ENCODE peak calls at places on chromosomes 7 and 10, in six cellular contexts. L is bronchial epithelial cell, T is mammary epithelial cell, B is heart right ventricle, Q is thoracic aorta, U is neural progenitor cell. Y is an unnamed sample.

GRCh38 chr10:130554701-130555410 is 418.7 kb downstream of the GLRX3 start:
- DNase-seq in L (no peak), T (no peak), B (no peak), Q (no peak), U (no peak), Y (no peak)

GRCh38 chr10:78416031-78416800 is 382.6 kb downstream of the RPS24 start:
- DNase-seq in L (peak; percentile 38), T (peak; percentile 33), B (no peak), Q (no peak), U (no peak), Y (no peak)

GRCh38 chr7:33799766-33800165 is 105.6 kb upstream of the BMPER start:
- DNase-seq in L (peak; percentile 49), T (no peak), B (no peak), Q (no peak), U (no peak), Y (no peak)

GRCh38 chr10:4057725-4058513 is 272.9 kb upstream of the KLF6 start:
- DNase-seq in L (no peak), T (no peak), B (no peak), Q (no peak), U (no peak), Y (no peak)

GRCh38 chr7:6621195-6622128 is 6.1 kb downstream of the ZNF853 start:
- DNase-seq in L (no peak), T (no peak), B (no peak), Q (no peak), U (no peak), Y (no peak)

GRCh38 chr10:47361293-47361692 is 13.1 kb downstream of the RBP3 start:
- DNase-seq in L (peak; percentile 34), T (no peak), B (peak; percentile 19), Q (no peak), U (peak; percentile 81), Y (no peak)

GRCh38 chr7:41203542-41203941 is 499.3 kb downstream of the INHBA start:
- DNase-seq in L (peak; percentile 42), T (no peak), B (no peak), Q (no peak), U (no peak), Y (no peak)

GRCh38 chr10:118041316-118041715 is 5.4 kb downstream of the RAB11FIP2 start:
- DNase-seq in L (no peak), T (peak; percentile 11), B (no peak), Q (no peak), U (no peak), Y (no peak)

GRCh38 chr10:89697946-89698345 is 3.4 kb upstream of the KIF20B start:
- DNase-seq in L (no peak), T (no peak), B (no peak), Q (no peak), U (no peak), Y (no peak)

GRCh38 chr10:125797424-125797823 is 21.8 kb upstream of the MMP21 start:
- DNase-seq in L (no peak), T (no peak), B (no peak), Q (no peak), U (no peak), Y (no peak)

GRCh38 chr7:10973942-10974716 is 457 bp downstream of the PHF14 start:
- DNase-seq in L (peak; percentile 29), T (no peak), B (no peak), Q (no peak), U (peak; percentile 85), Y (no peak)

GRCh38 chr7:94396606-94397005 is 1.9 kb downstream of the COL1A2 start:
- DNase-seq in L (no peak), T (no peak), B (no peak), Q (no peak), U (no peak), Y (no peak)

GRCh38 chr7:104657134-104657533 is 328.7 kb downstream of the LHFPL3 start:
- DNase-seq in L (no peak), T (no peak), B (no peak), Q (no peak), U (no peak), Y (no peak)

GRCh38 chr7:87339373-87339897 is 6.0 kb upstream of the CROT start:
- DNase-seq in L (no peak), T (no peak), B (no peak), Q (no peak), U (no peak), Y (no peak)

GRCh38 chr7:158001621-158002320 is 585.9 kb downstream of the PTPRN2 start:
- DNase-seq in L (peak; percentile 29), T (no peak), B (no peak), Q (no peak), U (no peak), Y (no peak)

GRCh38 chr10:100600218-100600617 is 64.5 kb downstream of the HIF1AN start:
- DNase-seq in L (peak; percentile 53), T (peak; percentile 19), B (no peak), Q (no peak), U (no peak), Y (no peak)

GRCh38 chr10:133158756-133159610 is 1.0 kb upstream of the KNDC1 start:
- DNase-seq in L (no peak), T (no peak), B (no peak), Q (no peak), U (peak; percentile 57), Y (no peak)

GRCh38 chr7:74612015-74612829 is 45.3 kb upstream of the GTF2I start:
- DNase-seq in L (peak; percentile 98), T (peak; percentile 86), B (no peak), Q (no peak), U (peak; percentile 18), Y (no peak)

GRCh38 chr7:55085511-55086412 is 66.9 kb downstream of the EGFR start:
- DNase-seq in L (no peak), T (no peak), B (no peak), Q (no peak), U (no peak), Y (no peak)

GRCh38 chr10:21340341-21340740 is 185.1 kb downstream of the SKIDA1 start:
- DNase-seq in L (no peak), T (no peak), B (no peak), Q (no peak), U (no peak), Y (no peak)

GRCh38 chr10:69660296-69660695 is 30.2 kb downstream of the FAM241B start:
- DNase-seq in L (no peak), T (no peak), B (no peak), Q (no peak), U (no peak), Y (no peak)

GRCh38 chr10:52172581-52172980 is 141.5 kb upstream of the DKK1 start:
- DNase-seq in L (peak; percentile 2), T (no peak), B (no peak), Q (no peak), U (peak; percentile 17), Y (no peak)

GRCh38 chr10:3048114-3049019 is 19.0 kb upstream of the PFKP start:
- DNase-seq in L (no peak), T (no peak), B (no peak), Q (no peak), U (peak; percentile 43), Y (peak; percentile 29)

DNA sequence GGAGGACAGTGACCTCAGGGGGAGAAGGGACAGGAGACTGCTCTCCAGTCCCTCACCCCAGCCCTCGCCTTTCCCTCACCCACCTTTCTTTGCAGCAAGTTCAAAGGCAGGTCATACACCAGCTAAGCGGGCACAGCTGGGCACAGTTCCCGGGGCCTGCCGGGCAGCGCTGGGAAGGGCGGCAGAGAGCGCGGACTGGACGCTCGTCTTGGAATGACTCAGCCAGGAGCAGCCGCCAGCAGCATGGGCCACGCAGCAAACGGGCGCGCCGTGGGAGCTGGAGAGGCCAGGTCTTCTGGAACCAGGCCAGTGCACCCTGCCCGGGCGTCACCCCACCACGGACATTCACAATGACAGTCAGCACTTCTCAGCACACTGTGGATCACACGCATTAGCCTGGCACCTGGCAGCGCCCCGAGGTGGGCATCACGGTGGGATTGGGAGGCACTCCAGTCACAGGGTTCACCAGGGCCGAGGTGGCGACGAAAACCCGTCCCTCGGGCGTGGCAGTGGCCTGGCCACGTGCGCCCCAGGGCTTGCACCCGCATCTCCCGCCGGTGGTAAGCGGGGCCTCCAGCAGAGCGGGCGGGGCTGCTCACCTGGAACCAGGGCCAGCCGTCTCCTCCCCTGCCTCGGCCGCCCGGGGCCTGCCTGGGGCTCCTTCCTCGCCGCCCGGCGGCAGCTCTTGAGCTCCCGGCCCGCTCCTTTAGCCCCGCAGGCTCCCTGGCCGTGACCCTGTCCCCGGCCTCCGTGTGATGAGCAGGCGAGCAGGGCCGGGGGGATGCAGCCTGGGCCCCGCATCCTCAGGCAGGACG is 29.0 kb upstream of the WDFY4 start:
- DNase-seq in L (peak; percentile 26), T (peak; percentile 62), B (peak; percentile 66), Q (peak; percentile 64), U (no peak), Y (no peak)
- H3K4me3 ChIP-seq in L (peak overlapping the region; percentile 43), T (peak overlapping the region; percentile 59), B (peak overlapping the region; percentile 60), Q (peak overlapping the region; percentile 87), U (peak overlapping the region; percentile 45), Y (peak overlapping the region; percentile 52)

GRCh38 chr7:109868215-109868614 is 1222.7 kb upstream of the LRRN3 start:
- DNase-seq in L (no peak), T (no peak), B (no peak), Q (no peak), U (no peak), Y (no peak)
- TF ChIP-seq CTCF in L (no peak), T (no peak), B (no peak), Q (no peak), U (no peak), Y (no peak)

DNA sequence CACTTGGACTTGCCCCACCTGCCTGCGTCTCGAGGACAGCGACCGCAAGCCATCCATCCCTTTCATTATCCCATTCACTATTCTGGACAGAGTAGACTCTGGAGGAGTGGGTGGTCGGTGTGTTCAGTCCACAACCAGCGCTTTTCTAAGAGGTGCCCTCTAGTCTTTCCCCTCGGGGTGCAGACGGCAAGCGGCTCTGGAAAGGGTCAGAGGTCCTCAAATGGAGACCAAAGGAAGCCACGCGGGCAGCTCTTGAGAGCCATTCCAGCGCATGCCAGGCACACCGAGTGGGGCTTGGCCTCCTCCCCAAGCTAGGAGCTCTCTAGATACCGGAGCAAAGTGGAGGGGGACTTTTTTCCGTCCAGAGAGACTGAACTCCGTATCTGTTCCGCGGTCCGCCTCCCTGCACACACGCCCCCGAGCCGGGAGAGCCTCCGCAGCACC is 697 bp downstream of the GSDME start:
- DNase-seq in L (no peak), T (no peak), B (no peak), Q (no peak), U (no peak), Y (no peak)
- H3K4me3 ChIP-seq in L (peak overlapping the region; percentile 57), T (peak overlapping the region; percentile 66), B (peak overlapping the region; percentile 75), Q (peak overlapping the region; percentile 85), U (peak overlapping the region; percentile 73), Y (peak overlapping the region; percentile 93)

DNA sequence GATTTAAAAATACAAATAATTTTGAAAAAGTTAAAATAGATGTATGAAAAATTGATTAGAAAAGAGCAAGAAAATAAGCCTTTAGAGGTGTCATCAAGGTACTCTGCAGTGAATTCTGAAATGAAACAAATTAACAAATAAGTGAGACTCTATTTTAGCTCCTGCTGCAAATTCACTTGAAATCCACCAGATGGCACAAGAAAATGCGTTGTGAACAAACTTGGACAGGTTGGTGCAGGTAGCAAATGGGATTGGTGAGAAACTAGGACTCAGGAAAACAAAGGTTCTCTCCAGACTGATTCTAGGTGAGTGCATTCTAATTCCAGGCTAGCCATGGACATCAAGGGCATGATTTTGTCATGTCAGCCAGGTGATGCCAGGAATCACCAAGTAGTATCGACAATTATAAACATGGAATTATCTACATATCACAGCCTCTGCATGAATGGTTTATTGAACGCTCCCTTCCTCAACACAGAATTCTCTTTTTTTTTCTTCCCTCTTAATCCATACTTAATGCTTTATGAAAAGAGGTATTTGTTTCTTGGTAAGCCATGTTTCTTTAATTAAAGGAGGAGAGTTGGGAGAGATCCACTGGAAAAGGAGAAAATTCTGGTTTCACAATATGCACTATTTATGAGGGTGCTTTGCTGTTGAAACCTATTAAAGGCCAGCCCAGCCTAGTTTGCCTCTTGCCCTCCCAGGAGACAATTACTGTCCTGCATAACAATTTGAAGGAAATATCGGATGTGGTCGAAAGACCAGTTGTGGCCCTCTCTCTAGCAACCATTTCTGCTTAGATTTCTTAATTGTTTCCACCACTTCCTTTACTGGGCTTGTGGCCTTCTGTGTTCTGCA is 118.1 kb downstream of the ZNF365 start:
- DNase-seq in L (peak; percentile 79), T (peak; percentile 72), B (no peak), Q (no peak), U (peak; percentile 41), Y (no peak)
- TF ChIP-seq CTCF in L (peak; percentile 52), T (peak; percentile 87), B (peak; percentile 30), Q (no peak), U (peak; percentile 62), Y (peak; percentile 52)

Y was measured in GM06990.